ENCODE peak calls at places on chromosome 22, in nine cellular contexts. C is SJSA1; A is gastrocnemius medialis; Y is T-cell; B is T-helper 2 cell; I is left ventricle myocardium inferior; M is iris pigment epithelial cell; N is activated effector memory CD4-positive, alpha-beta T cell treated with anti-CD3 and anti-CD28 coated beads, Interleukin-2, amount 50 U/mL, for 16 hours; R is anterior cingulate cortex. T is an unnamed sample.

GRCh38 chr22:26826431-26826935 is 169.1 kb downstream of the MIAT start:
- DNase-seq in C (no peak), A (no peak), Y (no peak), B (no peak), I (no peak), M (no peak), N (no peak), R (no peak), T (no peak)

GRCh38 chr22:24588370-24588755 is 4.5 kb downstream of the LRRC75B start:
- DNase-seq in C (no peak), A (no peak), Y (no peak), B (no peak), I (no peak), M (no peak), N (no peak), R (peak), T (no peak)

GRCh38 chr22:18968011-18968749 is 32.1 kb upstream of the PRODH start:
- DNase-seq in C (no peak), A (no peak), Y (no peak), B (no peak), I (no peak), M (peak), N (no peak), R (no peak), T (no peak)

GRCh38 chr22:36538529-36538928 is 9.6 kb upstream of the EIF3D start:
- DNase-seq in C (no peak), A (no peak), Y (no peak), B (no peak), I (no peak), M (no peak), N (no peak), R (no peak), T (no peak)

GRCh38 chr22:44143117-44143495 is 37.6 kb upstream of the PARVG start:
- DNase-seq in C (no peak), A (no peak), Y (no peak), B (no peak), I (no peak), M (no peak), N (no peak), R (no peak), T (no peak)

GRCh38 chr22:39994046-39994565 is 648 bp upstream of the FAM83F start:
- DNase-seq in C (no peak), A (no peak), Y (peak), B (no peak), I (no peak), M (no peak), N (peak), R (no peak), T (peak)

GRCh38 chr22:37465721-37466120 is 20.5 kb downstream of the MFNG start:
- DNase-seq in C (no peak), A (no peak), Y (no peak), B (no peak), I (no peak), M (no peak), N (no peak), R (no peak), T (no peak)

GRCh38 chr22:50587407-50587806 is 4.8 kb upstream of the CHKB start:
- DNase-seq in C (no peak), A (no peak), Y (no peak), B (no peak), I (no peak), M (no peak), N (no peak), R (no peak), T (no peak)

GRCh38 chr22:19868773-19869471 is 14.2 kb upstream of the GNB1L start:
- DNase-seq in C (no peak), A (peak), Y (no peak), B (no peak), I (peak), M (no peak), N (peak), R (no peak), T (peak)

GRCh38 chr22:48021946-48022345 is 1259.5 kb downstream of the TBC1D22A start:
- DNase-seq in C (no peak), A (no peak), Y (no peak), B (no peak), I (no peak), M (no peak), N (no peak), R (no peak), T (no peak)

GRCh38 chr22:30702856-30703255 is 8.2 kb downstream of the OSBP2 start:
- DNase-seq in C (no peak), A (no peak), Y (no peak), B (no peak), I (no peak), M (no peak), N (no peak), R (no peak), T (no peak)

GRCh38 chr22:47029244-47030001 is 267.0 kb downstream of the TBC1D22A start:
- DNase-seq in C (no peak), A (no peak), Y (no peak), B (no peak), I (peak), M (no peak), N (peak), R (no peak), T (no peak)

GRCh38 chr22:33883561-33883960 is 36.7 kb downstream of the LARGE1 start:
- DNase-seq in C (peak), A (peak), Y (no peak), B (no peak), I (no peak), M (no peak), N (no peak), R (no peak), T (no peak)

GRCh38 chr22:37259540-37260029 is 15.5 kb upstream of the RAC2 start:
- DNase-seq in C (no peak), A (no peak), Y (no peak), B (no peak), I (no peak), M (peak), N (no peak), R (no peak), T (no peak)

GRCh38 chr22:35756722-35757121 is 39.0 kb downstream of the APOL5 start:
- DNase-seq in C (no peak), A (no peak), Y (no peak), B (no peak), I (no peak), M (no peak), N (no peak), R (no peak), T (no peak)

GRCh38 chr22:41197808-41198585 is 7.1 kb upstream of the L3MBTL2 start:
- DNase-seq in C (no peak), A (no peak), Y (no peak), B (no peak), I (peak), M (no peak), N (peak), R (no peak), T (no peak)

GRCh38 chr22:27312567-27313507 is 488.7 kb downstream of the MN1 start:
- DNase-seq in C (no peak), A (no peak), Y (no peak), B (no peak), I (no peak), M (no peak), N (no peak), R (no peak), T (no peak)

GRCh38 chr22:24997023-24997422 is 44.5 kb downstream of the KIAA1671 start:
- DNase-seq in C (no peak), A (no peak), Y (no peak), B (no peak), I (no peak), M (no peak), N (no peak), R (no peak), T (no peak)

GRCh38 chr22:50074551-50075042 is 10.6 kb downstream of the MLC1 start:
- DNase-seq in C (no peak), A (no peak), Y (no peak), B (no peak), I (no peak), M (peak), N (no peak), R (no peak), T (no peak)

GRCh38 chr22:37492428-37493344 is 6.5 kb upstream of the MFNG start:
- DNase-seq in C (no peak), A (no peak), Y (peak), B (no peak), I (no peak), M (peak), N (peak), R (no peak), T (no peak)

GRCh38 chr22:46991666-46992065 is 229.2 kb downstream of the TBC1D22A start:
- DNase-seq in C (no peak), A (no peak), Y (no peak), B (no peak), I (no peak), M (no peak), N (no peak), R (no peak), T (no peak)

GRCh38 chr22:45918455-45919370 is 58.2 kb downstream of the WNT7B start:
- DNase-seq in C (peak), A (no peak), Y (no peak), B (no peak), I (no peak), M (no peak), N (no peak), R (no peak), T (no peak)

GRCh38 chr22:20973634-20974286 is 6.7 kb downstream of the AIFM3 start:
- DNase-seq in C (no peak), A (no peak), Y (no peak), B (no peak), I (no peak), M (no peak), N (no peak), R (no peak), T (no peak)

GRCh38 chr22:42347281-42347824 is 76.9 kb upstream of the TCF20 start:
- DNase-seq in C (no peak), A (no peak), Y (no peak), B (no peak), I (no peak), M (no peak), N (no peak), R (no peak), T (no peak)

GRCh38 chr22:46797355-46797754 is 34.9 kb downstream of the TBC1D22A start:
- DNase-seq in C (peak), A (no peak), Y (no peak), B (no peak), I (no peak), M (peak), N (no peak), R (no peak), T (no peak)

GRCh38 chr22:47628477-47629272 is 866.2 kb downstream of the TBC1D22A start:
- DNase-seq in C (no peak), A (no peak), Y (no peak), B (no peak), I (no peak), M (no peak), N (peak), R (no peak), T (no peak)

GRCh38 chr22:36293606-36294292 is 40.8 kb downstream of the APOL1 start:
- DNase-seq in C (no peak), A (no peak), Y (no peak), B (no peak), I (peak), M (no peak), N (no peak), R (no peak), T (no peak)